ENCODE peak calls at places on chromosomes 12 and 14, in four cellular contexts. O is NCI-H2171 treated with DMSO at 0.1 percent for 48 hours, N is foreskin fibroblast, C is body of pancreas. F is an unnamed sample.

GRCh38 chr14:68571928-68572525 is 220.8 kb downstream of the ZFP36L1 start:
- DNase-seq in N (no peak), O (no peak), C (no peak), F (no peak)

GRCh38 chr14:104299993-104300761 is 161.8 kb downstream of the KIF26A start:
- DNase-seq in O (no peak), N (no peak), C (no peak), F (no peak)

GRCh38 chr12:54596526-54596946 is 8.1 kb upstream of the PPP1R1A start:
- DNase-seq in C (peak; percentile 71), N (peak; percentile 81), O (peak; percentile 42), F (peak; percentile 35)

GRCh38 chr14:91810699-91811098 is 56.6 kb downstream of the TC2N start:
- DNase-seq in C (no peak), O (no peak), N (no peak), F (no peak)

GRCh38 chr14:24741871-24742270 is 107.9 kb upstream of the GZMB start:
- DNase-seq in O (no peak), N (peak; percentile 20), C (no peak), F (no peak)

GRCh38 chr14:72615511-72616121 is 278.3 kb downstream of the DPF3 start:
- DNase-seq in N (peak; percentile 56), O (no peak), C (no peak), F (no peak)

GRCh38 chr12:58925111-58925732 is 4.9 kb upstream of the LRIG3 start:
- DNase-seq in N (peak; percentile 12), O (no peak), C (peak; percentile 82), F (no peak)

GRCh38 chr12:13452955-13453570 is 256.5 kb downstream of the EMP1 start:
- DNase-seq in C (no peak), O (no peak), N (no peak), F (no peak)

GRCh38 chr12:106915635-106916026 is 40.1 kb upstream of the TMEM263 start:
- DNase-seq in O (no peak), C (no peak), N (no peak), F (no peak)

GRCh38 chr14:24143511-24143910 is 2.1 kb upstream of the EMC9 start:
- DNase-seq in C (no peak), N (peak; percentile 83), O (no peak), F (no peak)

GRCh38 chr14:73242274-73242960 is 5.1 kb downstream of the PAPLN start:
- DNase-seq in O (no peak), C (no peak), N (no peak), F (no peak)

GRCh38 chr12:26239508-26240328 is 44.3 kb downstream of the SSPN start:
- DNase-seq in N (peak; percentile 78), O (no peak), C (peak; percentile 50), F (no peak)

GRCh38 chr12:68620528-68620927 is 9.8 kb downstream of the RAP1B start:
- DNase-seq in N (no peak), C (no peak), O (no peak), F (no peak)

GRCh38 chr12:25256005-25256404 is 5.3 kb upstream of the KRAS start:
- DNase-seq in N (no peak), C (peak; percentile 20), O (no peak), F (no peak)

GRCh38 chr14:70811065-70811464 is 1.8 kb upstream of the MAP3K9 start:
- DNase-seq in O (no peak), N (peak; percentile 25), C (no peak), F (no peak)

GRCh38 chr12:14769462-14769836 is 33.8 kb downstream of the WBP11 start:
- DNase-seq in C (peak; percentile 56), O (no peak), N (peak; percentile 53), F (peak; percentile 30)

GRCh38 chr14:50954811-50955372 is 10.6 kb upstream of the PYGL start:
- DNase-seq in C (no peak), O (peak; percentile 61), N (peak; percentile 82), F (peak; percentile 56)

GRCh38 chr14:33943081-33943480 is 7.8 kb downstream of the EGLN3 start:
- DNase-seq in N (no peak), C (peak; percentile 29), O (peak; percentile 94), F (no peak)

GRCh38 chr12:117300131-117300530 is 61.3 kb downstream of the NOS1 start:
- DNase-seq in O (no peak), C (no peak), N (no peak), F (no peak)

GRCh38 chr12:111437816-111438454 is 32.2 kb downstream of the SH2B3 start:
- DNase-seq in C (peak; percentile 51), N (peak; percentile 93), O (no peak), F (peak; percentile 52)

GRCh38 chr14:81855007-81855406 is 321.4 kb upstream of the SEL1L start:
- DNase-seq in O (no peak), C (no peak), N (no peak), F (no peak)

GRCh38 chr12:67320614-67321305 is 51.6 kb downstream of the CAND1 start:
- DNase-seq in C (no peak), O (no peak), N (no peak), F (no peak)

GRCh38 chr14:61179061-61179675 is 102.0 kb downstream of the TMEM30B start:
- DNase-seq in N (peak; percentile 36), C (no peak), O (no peak), F (no peak)

GRCh38 chr12:67590122-67590795 is 58.3 kb upstream of the DYRK2 start:
- DNase-seq in N (no peak), O (no peak), C (no peak), F (no peak)

GRCh38 chr14:93716410-93717221 is 71.7 kb downstream of the PRIMA1 start:
- DNase-seq in C (no peak), N (no peak), O (no peak), F (no peak)

GRCh38 chr12:13208533-13209278 is 12.2 kb downstream of the EMP1 start:
- DNase-seq in C (no peak), N (peak; percentile 52), O (no peak), F (peak; percentile 57)

GRCh38 chr12:2261708-2262107 is 208.9 kb downstream of the CACNA1C start:
- DNase-seq in N (peak; percentile 50), O (no peak), C (no peak), F (no peak)

GRCh38 chr12:70393787-70394519 is 27.9 kb downstream of the KCNMB4 start:
- DNase-seq in N (peak; percentile 71), O (no peak), C (no peak), F (no peak)

GRCh38 chr12:108597559-108598471 is at the start of gene TMEM119:
- DNase-seq in C (peak; percentile 20), N (peak; percentile 92), O (no peak), F (no peak)

GRCh38 chr12:11719678-11720099 is 70.2 kb downstream of the ETV6 start:
- DNase-seq in N (peak; percentile 95), O (no peak), C (peak; percentile 69), F (no peak)

GRCh38 chr14:67574156-67574555 is 25.9 kb downstream of the PIGH start:
- DNase-seq in O (no peak), N (no peak), C (no peak), F (no peak)

GRCh38 chr14:77782202-77782601 is 17.7 kb upstream of the ADCK1 start:
- DNase-seq in N (peak; percentile 23), O (no peak), C (no peak), F (no peak)